ENCODE peak calls at places on chromosome 12, in six cellular contexts. A, Y, H, X, M and C are unnamed samples.

GRCh38 chr12:34304546-34304945 is 282.2 kb downstream of the ALG10 start:
- DNase-seq in A (no peak), Y (no peak), H (no peak), X (no peak), M (no peak), C (no peak)

GRCh38 chr12:110256780-110257431 is 24.1 kb upstream of the ATP2A2 start:
- DNase-seq in A (no peak), Y (no peak), H (no peak), X (no peak), M (no peak), C (no peak)

GRCh38 chr12:95417372-95417771 is 56.6 kb upstream of the METAP2 start:
- DNase-seq in A (no peak), Y (no peak), H (no peak), X (no peak), M (no peak), C (no peak)

GRCh38 chr12:55727643-55728184 is 1.1 kb downstream of the CD63 start:
- DNase-seq in A (no peak), Y (peak; percentile 76), H (no peak), X (no peak), M (peak; percentile 82), C (no peak)

GRCh38 chr12:89350661-89351488 is 1.4 kb downstream of the DUSP6 start:
- DNase-seq in A (no peak), Y (no peak), H (no peak), X (no peak), M (no peak), C (no peak)

GRCh38 chr12:98438826-98439225 is 76.6 kb upstream of the TMPO start:
- DNase-seq in A (no peak), Y (no peak), H (no peak), X (no peak), M (no peak), C (no peak)

GRCh38 chr12:85714425-85714824 is 121.8 kb downstream of the RASSF9 start:
- DNase-seq in A (no peak), Y (no peak), H (no peak), X (no peak), M (no peak), C (no peak)

GRCh38 chr12:121582583-121583333 is 1.9 kb upstream of the KDM2B start:
- DNase-seq in A (peak; percentile 86), Y (no peak), H (no peak), X (peak; percentile 82), M (peak; percentile 61), C (no peak)

GRCh38 chr12:51369581-51369980 is 21.6 kb downstream of the GALNT6 start:
- DNase-seq in A (no peak), Y (no peak), H (no peak), X (no peak), M (no peak), C (no peak)

DNA sequence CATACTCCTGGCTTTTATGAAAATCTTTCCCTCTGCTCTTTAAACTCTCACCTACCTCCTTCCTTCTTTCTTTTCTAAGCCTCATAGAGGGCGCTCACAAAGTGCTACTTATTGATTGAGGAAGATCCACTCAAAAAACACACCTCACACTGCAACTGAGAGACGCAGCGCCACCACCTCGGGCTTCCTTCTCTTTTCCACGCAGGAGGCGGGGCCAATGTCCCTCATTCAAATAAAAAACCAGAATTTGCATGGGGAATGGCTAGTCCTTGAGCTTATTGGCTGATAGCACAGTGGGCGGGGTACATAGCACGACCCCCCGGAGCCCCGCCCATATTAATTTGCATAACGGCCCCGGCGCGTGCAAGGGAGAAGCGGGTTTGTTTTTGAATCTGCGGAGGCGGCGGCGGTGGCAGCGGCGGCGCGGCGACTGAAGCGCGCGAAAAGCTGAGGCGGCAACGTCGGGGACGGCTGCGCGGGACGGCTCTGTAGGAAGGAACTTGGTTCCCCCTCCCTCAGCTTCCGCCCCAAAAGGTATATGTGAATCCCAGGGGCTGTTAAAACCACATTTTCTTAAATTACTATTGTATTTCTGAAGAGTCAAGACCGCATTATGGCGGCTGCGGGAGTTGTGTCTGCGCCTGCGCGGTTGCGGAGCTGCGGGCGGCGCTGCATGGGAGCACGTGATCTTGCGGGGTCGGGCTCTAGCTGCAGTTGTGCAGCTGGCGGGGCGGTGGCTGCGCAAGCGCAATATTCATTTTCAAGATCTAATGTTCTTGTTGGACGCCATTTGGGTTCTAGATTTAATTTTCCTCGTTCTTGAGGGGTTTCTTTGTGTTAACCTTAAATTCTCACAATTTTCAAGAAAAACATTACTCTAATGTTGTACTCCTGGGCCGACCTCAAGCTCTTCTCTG is at the start of gene ATF7IP:
- DNase-seq in A (peak; percentile 29), Y (peak; percentile 96), H (peak; percentile 83), X (peak; percentile 88), M (peak; percentile 89), C (peak; percentile 90)
- TF ChIP-seq CTCF in A (peak; percentile 3), Y (peak; percentile 51), H (no peak), X (no peak), M (no peak), C (peak; percentile 41)

GRCh38 chr12:25438638-25439037 is 114.4 kb downstream of the LMNTD1 start:
- DNase-seq in A (no peak), Y (no peak), H (no peak), X (no peak), M (no peak), C (no peak)
- TF ChIP-seq SIN3A in A (no peak), Y (no peak), H (no peak), X (no peak), M (no peak), C (no peak)

GRCh38 chr12:865614-866013 is 83.9 kb downstream of the RAD52 start:
- DNase-seq in A (no peak), Y (no peak), H (no peak), X (no peak), M (no peak), C (no peak)

GRCh38 chr12:867905-868304 is 81.6 kb downstream of the RAD52 start:
- DNase-seq in A (no peak), Y (no peak), H (no peak), X (no peak), M (no peak), C (no peak)

GRCh38 chr12:868722-869121 is 80.8 kb downstream of the RAD52 start:
- DNase-seq in A (no peak), Y (peak; percentile 9), H (no peak), X (no peak), M (peak; percentile 7), C (no peak)

GRCh38 chr12:873954-874353 is 75.5 kb downstream of the RAD52 start:
- DNase-seq in A (peak; percentile 53), Y (no peak), H (no peak), X (no peak), M (no peak), C (no peak)

DNA sequence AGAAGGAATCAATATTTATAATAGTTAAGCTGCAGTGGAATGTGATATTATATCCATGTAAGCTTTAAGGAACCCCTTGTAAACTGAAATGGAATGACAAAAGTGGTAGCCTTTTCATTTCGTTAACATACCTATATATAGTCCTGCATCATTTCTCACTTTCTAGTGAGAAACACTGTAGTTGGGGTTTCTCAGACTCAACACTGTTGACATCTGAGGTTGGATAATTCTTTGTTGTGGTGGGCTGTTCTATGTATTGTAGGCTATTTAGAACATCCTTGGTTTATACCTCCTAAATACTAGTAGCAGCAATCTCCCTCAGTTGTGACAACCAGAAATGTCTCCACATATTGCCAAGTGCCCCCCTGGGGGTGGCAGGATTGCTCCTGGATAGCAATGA is 79.1 kb downstream of the RAD52 start:
- DNase-seq in A (no peak), Y (no peak), H (no peak), X (no peak), M (no peak), C (no peak)
- TF ChIP-seq RAD21 in A (no peak), Y (no peak), H (no peak), X (no peak), M (no peak), C (no peak)

GRCh38 chr12:2229661-2230539 is 177.1 kb downstream of the CACNA1C start:
- DNase-seq in A (no peak), Y (no peak), H (no peak), X (no peak), M (peak; percentile 23), C (no peak)
- TF ChIP-seq CTCF in A (no peak), Y (no peak), H (no peak), X (no peak), M (peak; percentile 16), C (no peak)

DNA sequence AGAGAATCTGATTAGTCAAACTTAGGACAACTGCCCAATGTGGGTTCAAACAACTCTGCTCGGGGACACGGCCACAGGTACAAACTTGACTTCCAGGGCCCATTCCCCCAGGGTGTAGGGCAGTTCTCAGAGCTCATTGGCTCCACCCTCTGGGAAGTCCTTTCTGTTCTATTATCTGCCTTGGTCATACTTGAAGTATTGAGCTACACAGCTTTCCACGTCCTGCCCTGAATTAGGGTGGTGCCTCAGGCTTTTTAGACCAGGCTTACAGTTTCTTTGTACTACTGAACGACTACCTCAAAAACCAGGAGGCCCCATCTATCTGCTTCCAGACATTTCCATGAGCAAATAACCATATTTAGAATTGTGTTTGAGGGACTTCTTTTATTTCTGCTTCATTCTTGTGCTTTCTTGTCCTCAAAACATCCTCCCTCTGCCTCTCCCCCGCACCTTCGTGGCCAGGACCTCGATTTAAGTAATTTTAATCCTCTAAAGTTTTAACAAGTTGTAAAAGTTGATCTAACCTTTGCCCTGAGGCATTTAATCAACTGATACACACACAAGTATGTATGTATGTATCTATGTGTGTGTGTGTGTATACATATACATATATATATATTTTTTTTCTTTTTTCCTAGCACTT is 281.8 kb upstream of the AMIGO2 start:
- DNase-seq in A (no peak), Y (no peak), H (no peak), X (no peak), M (peak; percentile 85), C (no peak)
- TF ChIP-seq SIN3A in A (no peak), Y (no peak), H (no peak), X (no peak), M (no peak), C (no peak)

DNA sequence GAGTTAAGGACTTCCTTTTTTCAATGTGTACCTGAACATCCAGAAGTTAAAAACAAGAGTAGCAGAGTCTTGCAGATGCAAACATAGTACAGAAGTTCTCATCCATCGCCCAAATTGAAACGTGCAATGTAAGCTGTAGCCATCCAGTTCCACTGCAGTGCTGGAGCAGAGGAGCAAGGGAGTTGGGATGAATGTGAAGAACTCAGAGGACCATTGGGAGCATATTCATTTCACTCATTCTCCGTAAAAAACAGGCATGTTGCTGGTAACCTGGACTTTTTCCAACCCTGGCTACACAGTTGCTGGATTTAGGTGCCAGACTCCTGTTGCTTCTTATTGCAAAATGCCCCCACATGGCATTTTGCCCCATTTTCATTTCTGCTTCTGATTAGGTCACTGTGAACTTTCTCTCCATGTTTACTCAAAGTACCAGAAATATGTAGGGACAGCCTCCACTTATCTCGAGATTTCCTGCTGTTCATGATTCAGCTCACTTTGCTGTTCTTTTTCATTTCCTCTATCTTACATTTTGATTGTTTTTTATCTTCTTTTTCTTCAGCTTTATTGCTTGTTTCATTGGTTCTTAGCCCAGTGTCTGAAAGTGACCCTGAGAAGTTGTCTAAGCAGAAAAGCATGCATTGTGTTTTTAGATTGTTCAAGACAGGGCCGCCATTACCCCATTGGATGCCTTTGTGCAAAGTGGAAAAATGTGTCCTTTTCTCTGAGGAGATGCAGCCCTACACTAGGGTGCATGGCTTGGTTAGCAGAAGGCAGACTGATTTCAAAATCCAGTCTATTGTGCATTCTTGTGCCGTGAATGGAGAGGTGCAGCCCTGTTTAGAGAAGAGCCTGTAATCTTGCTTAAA is 109.0 kb upstream of the AMIGO2 start:
- DNase-seq in A (no peak), Y (no peak), H (no peak), X (no peak), M (no peak), C (no peak)
- TF ChIP-seq RAD21 in A (no peak), Y (no peak), H (no peak), X (no peak), M (no peak), C (no peak)